ENCODE peak calls at places on chromosomes 6 and 20, in six cellular contexts. W is ovary, J is IMR-90, B is OCI-LY7, O is PC-3, L is adrenal gland. K is an unnamed sample.

GRCh38 chr6:16470502-16471221 is 232.3 kb downstream of the GMPR start:
- DNase-seq in B (no peak), W (no peak), J (no peak), L (no peak), O (no peak), K (no peak)

GRCh38 chr6:10412948-10413849 is 1.7 kb downstream of the TFAP2A start:
- DNase-seq in W (no peak), O (peak; percentile 88), L (no peak), J (no peak), B (peak; percentile 21), K (no peak)

GRCh38 chr6:10391799-10392198 is 23.1 kb downstream of the TFAP2A start:
- DNase-seq in W (no peak), O (no peak), J (no peak), B (no peak), L (no peak), K (no peak)

GRCh38 chr20:17971571-17972013 is 2.8 kb downstream of the MGME1 start:
- DNase-seq in W (no peak), B (no peak), J (peak; percentile 57), O (peak; percentile 46), L (no peak), K (no peak)

GRCh38 chr6:38432479-38432878 is 207.2 kb downstream of the BTBD9 start:
- DNase-seq in O (peak; percentile 55), B (no peak), W (no peak), J (peak; percentile 19), L (no peak), K (no peak)

GRCh38 chr6:26205625-26206574 is 118.7 kb downstream of the HFE start:
- DNase-seq in J (peak; percentile 91), W (no peak), O (peak; percentile 78), B (peak; percentile 78), L (no peak), K (no peak)

GRCh38 chr20:59308493-59309201 is 8.2 kb downstream of the EDN3 start:
- DNase-seq in J (no peak), B (no peak), W (no peak), L (no peak), O (no peak), K (no peak)

GRCh38 chr20:63651942-63652191 is 1.4 kb downstream of the STMN3 start:
- DNase-seq in B (no peak), L (no peak), J (no peak), W (no peak), O (no peak), K (no peak)

GRCh38 chr20:36569847-36570429 is 3.5 kb upstream of the TGIF2 start:
- DNase-seq in O (no peak), L (no peak), B (no peak), J (peak; percentile 65), W (no peak), K (no peak)

GRCh38 chr6:166530211-166531045 is 56.0 kb downstream of the RAMACL start:
- DNase-seq in J (no peak), O (peak; percentile 91), W (no peak), B (no peak), L (no peak), K (no peak)

GRCh38 chr20:19328676-19329075 is 116.2 kb downstream of the SLC24A3 start:
- DNase-seq in O (no peak), J (no peak), W (no peak), L (no peak), B (no peak), K (no peak)

GRCh38 chr6:140051521-140052455 is 677.3 kb upstream of the CITED2 start:
- DNase-seq in J (peak; percentile 98), L (no peak), B (no peak), W (no peak), O (peak; percentile 83), K (no peak)

GRCh38 chr6:68211242-68211795 is 423.8 kb upstream of the ADGRB3 start:
- DNase-seq in L (no peak), J (no peak), W (no peak), B (no peak), O (no peak), K (no peak)

GRCh38 chr20:16819483-16819882 is 71.3 kb downstream of the OTOR start:
- DNase-seq in W (no peak), L (no peak), O (peak; percentile 78), B (no peak), J (peak; percentile 7), K (no peak)

GRCh38 chr6:131524695-131525336 is 48.2 kb upstream of the ARG1 start:
- DNase-seq in B (no peak), O (no peak), W (no peak), J (no peak), L (no peak), K (no peak)

GRCh38 chr6:43575105-43575771 is 600 bp downstream of the XPO5 start:
- DNase-seq in J (peak; percentile 9), W (no peak), B (peak; percentile 20), O (peak; percentile 17), L (peak; percentile 34), K (no peak)

GRCh38 chr20:13243826-13244376 is 22.8 kb downstream of the ISM1 start:
- DNase-seq in J (no peak), O (peak; percentile 90), W (no peak), L (no peak), B (no peak), K (no peak)

GRCh38 chr6:90148867-90149266 is 147.8 kb downstream of the BACH2 start:
- DNase-seq in L (no peak), W (no peak), O (no peak), J (no peak), B (no peak), K (no peak)

GRCh38 chr6:26536571-26537159 is 1.5 kb upstream of the HMGN4 start:
- DNase-seq in L (peak; percentile 35), B (peak; percentile 86), J (peak; percentile 77), W (peak; percentile 59), O (peak; percentile 19), K (no peak)

GRCh38 chr6:128600397-128600951 is 80.1 kb upstream of the PTPRK start:
- DNase-seq in L (no peak), B (no peak), J (peak; percentile 95), W (no peak), O (peak; percentile 80), K (no peak)

GRCh38 chr6:108116781-108117426 is 42.4 kb upstream of the OSTM1 start:
- DNase-seq in O (no peak), L (no peak), B (no peak), W (no peak), J (no peak), K (no peak)

GRCh38 chr6:147544420-147544819 is 35.9 kb downstream of the SAMD5 start:
- DNase-seq in O (no peak), B (no peak), W (no peak), J (no peak), L (no peak), K (no peak)
- H3K4me1 ChIP-seq in O (peaks cover 3% of the 10 kb centered on the region), B (no peaks in the 10 kb centered on the region), W (peaks cover 1% of the 10 kb centered on the region), J (peaks cover 3% of the 10 kb centered on the region), L (no peaks in the 10 kb centered on the region), K (no peaks in the 10 kb centered on the region)

GRCh38 chr6:112156694-112157093 is 69.3 kb downstream of the FAM229B start:
- DNase-seq in L (no peak), W (no peak), O (no peak), B (no peak), J (peak; percentile 23), K (no peak)

GRCh38 chr6:112150363-112150762 is 63.0 kb downstream of the FAM229B start:
- DNase-seq in J (peak; percentile 47), B (no peak), L (no peak), O (no peak), W (no peak), K (peak; percentile 16)

GRCh38 chr6:112154711-112155110 is 67.3 kb downstream of the FAM229B start:
- DNase-seq in O (no peak), B (no peak), J (no peak), L (no peak), W (no peak), K (no peak)

GRCh38 chr6:112155900-112156299 is 68.5 kb downstream of the FAM229B start:
- DNase-seq in O (no peak), J (peak; percentile 77), B (no peak), L (no peak), W (no peak), K (no peak)

DNA sequence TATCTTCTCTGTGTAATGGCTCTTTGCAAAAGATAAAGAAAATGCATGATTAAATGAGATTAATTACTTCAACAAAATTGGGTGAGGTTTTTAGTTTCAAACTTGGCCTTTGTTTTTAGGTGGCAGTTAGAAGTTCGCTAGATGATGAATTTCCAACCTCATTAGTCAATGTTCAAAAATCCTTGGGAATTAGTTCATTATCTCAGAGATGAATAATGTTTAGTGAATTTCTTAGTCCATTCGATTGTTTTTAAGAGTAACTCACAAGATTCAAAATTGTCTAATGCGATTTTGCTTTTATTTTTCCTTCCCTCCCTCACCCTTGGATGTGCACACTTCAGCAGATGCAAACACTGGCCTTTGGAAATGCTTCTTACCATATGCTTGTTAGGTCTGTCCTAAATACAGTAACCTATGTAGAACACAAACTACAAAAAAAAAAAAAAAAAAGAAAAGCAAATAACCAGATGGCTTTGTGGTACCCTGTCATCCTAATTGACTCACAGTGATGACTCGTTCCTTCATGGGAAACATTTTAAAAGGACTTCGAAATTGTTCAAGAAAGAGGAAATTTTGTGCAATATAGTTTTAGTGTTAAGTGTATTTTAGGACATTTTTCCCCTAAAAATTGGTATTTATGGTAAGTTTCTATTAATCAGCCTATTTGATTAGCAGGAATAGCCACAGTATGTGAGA is 66.7 kb downstream of the FAM229B start:
- DNase-seq in W (no peak), J (peak; percentile 85), L (no peak), O (peak; percentile 48), B (no peak), K (no peak)
- H3K4me1 ChIP-seq in W (peaks cover under 1% of the 10 kb centered on the region), J (peaks cover 17% of the 10 kb centered on the region), L (no peaks in the 10 kb centered on the region), O (no peaks in the 10 kb centered on the region), B (no peaks in the 10 kb centered on the region), K (no peaks in the 10 kb centered on the region)

DNA sequence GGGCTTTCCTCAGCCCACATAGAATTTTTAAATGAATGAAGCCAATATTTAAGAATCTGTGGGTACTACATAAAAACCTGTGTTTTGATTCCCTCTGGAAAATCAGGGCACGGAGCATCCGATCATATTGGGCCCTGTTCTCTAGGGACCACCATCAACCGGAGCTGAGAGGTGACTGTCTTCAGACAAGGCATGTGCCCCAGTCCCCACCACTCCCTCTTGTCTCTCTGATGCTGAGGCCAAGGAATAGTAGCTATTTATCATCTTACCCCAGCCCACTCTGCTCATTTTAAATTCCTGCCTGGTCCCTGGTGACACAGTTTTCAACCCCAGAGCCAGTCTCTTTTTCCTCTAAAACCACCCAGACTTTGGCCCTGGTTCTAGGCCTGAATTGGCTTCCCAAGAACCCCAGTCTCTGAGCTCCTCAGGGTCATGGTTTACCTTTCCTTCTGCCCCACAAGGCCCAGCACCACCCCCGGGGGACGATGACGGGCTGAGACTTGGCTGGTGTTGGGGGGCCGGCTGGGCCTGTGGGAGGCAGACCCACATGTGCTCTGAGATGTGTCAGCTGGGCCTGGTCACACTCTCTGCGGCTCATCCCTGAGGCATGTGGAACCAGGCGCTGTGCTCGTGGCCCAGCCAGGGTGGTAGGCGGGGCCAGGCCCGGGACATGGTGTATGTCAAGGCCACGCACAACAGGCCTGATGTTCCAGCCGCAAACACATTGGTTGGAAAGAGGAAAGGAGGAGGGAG is 114.4 kb downstream of the CEBPB start:
- DNase-seq in O (no peak), B (no peak), L (peak; percentile 99), J (peak; percentile 99), W (peak; percentile 98), K (peak; percentile 94)
- H3K4me1 ChIP-seq in O (peaks cover 31% of the 10 kb centered on the region), B (peaks cover 10% of the 10 kb centered on the region), L (peaks cover 63% of the 10 kb centered on the region), J (peaks cover 55% of the 10 kb centered on the region), W (peaks cover 32% of the 10 kb centered on the region), K (peaks cover 57% of the 10 kb centered on the region)

DNA sequence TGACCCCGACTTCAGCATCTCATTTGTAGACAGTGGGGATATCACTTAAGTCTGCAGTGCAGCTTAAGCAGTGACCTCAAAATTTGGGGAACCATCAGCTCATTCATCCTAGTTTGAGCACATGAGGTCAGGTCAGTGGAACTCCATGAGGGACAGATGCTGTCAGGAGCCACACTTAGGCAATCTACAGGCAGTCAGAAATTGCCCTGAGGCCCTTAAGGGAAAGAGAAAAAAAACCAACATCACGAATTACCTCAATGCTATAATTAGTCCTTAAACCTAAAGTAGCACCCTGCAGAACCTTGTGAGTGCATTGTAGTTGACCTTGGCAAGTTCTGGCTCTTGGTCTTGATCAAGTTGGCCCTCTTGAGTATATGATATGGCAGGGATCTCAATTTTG is 21.1 kb downstream of the TMEM74B start:
- DNase-seq in J (no peak), W (no peak), O (no peak), B (no peak), L (no peak), K (no peak)
- H3K4me1 ChIP-seq in J (no peaks in the 10 kb centered on the region), W (no peaks in the 10 kb centered on the region), O (no peaks in the 10 kb centered on the region), B (no peaks in the 10 kb centered on the region), L (no peaks in the 10 kb centered on the region), K (no peaks in the 10 kb centered on the region)

K was measured in gastrocnemius medialis.